ENCODE peak calls at places on chromosomes 13 and 19, in ten cellular contexts. One of them, this sample, is unnamed.
A peak's percentile ranks its signal among the peaks of the same experiment; 100 is the strongest.

GRCh38 chr19:36418287-36419001 is at the start of gene ZFP82:
- DNase-seq in NT2/D1: peak; percentile 71
- DNase-seq in fibroblast of pulmonary artery: peak; percentile 85
- DNase-seq in cardiac fibroblast: peak; percentile 87
- DNase-seq in mucosa of descending colon: peak; percentile 83
- DNase-seq in cardiac muscle cell: peak; percentile 93
- DNase-seq in GM23338: peak; percentile 95
- DNase-seq in astrocyte: peak; percentile 68
- DNase-seq in body of pancreas: peak; percentile 61
- DNase-seq in adipocyte: peak; percentile 84
- DNase-seq in this sample: peak; percentile 71

GRCh38 chr19:2273356-2274184 is 8.4 kb downstream of the PEAK3 start:
- DNase-seq in mucosa of descending colon: peak; percentile 92
- DNase-seq in fibroblast of pulmonary artery: peak; percentile 65
- DNase-seq in cardiac fibroblast: peak; percentile 81
- DNase-seq in adipocyte: peak; percentile 82
- DNase-seq in body of pancreas: peak; percentile 81
- DNase-seq in NT2/D1: peak; percentile 80
- DNase-seq in GM23338: peak; percentile 96
- DNase-seq in astrocyte: peak; percentile 38
- DNase-seq in cardiac muscle cell: peak; percentile 86
- DNase-seq in this sample: peak; percentile 65

GRCh38 chr19:29840066-29840950 is 28.5 kb downstream of the CCNE1 start:
- DNase-seq in GM23338: no peak
- DNase-seq in mucosa of descending colon: no peak
- DNase-seq in body of pancreas: no peak
- DNase-seq in NT2/D1: no peak
- DNase-seq in cardiac muscle cell: no peak
- DNase-seq in adipocyte: no peak
- DNase-seq in cardiac fibroblast: no peak
- DNase-seq in fibroblast of pulmonary artery: no peak
- DNase-seq in astrocyte: no peak
- DNase-seq in this sample: peak; percentile 15

GRCh38 chr13:20503088-20504083 is 22.3 kb downstream of the CRYL1 start:
- DNase-seq in cardiac muscle cell: no peak
- DNase-seq in cardiac fibroblast: no peak
- DNase-seq in body of pancreas: no peak
- DNase-seq in NT2/D1: no peak
- DNase-seq in mucosa of descending colon: no peak
- DNase-seq in fibroblast of pulmonary artery: no peak
- DNase-seq in GM23338: no peak
- DNase-seq in astrocyte: no peak
- DNase-seq in adipocyte: no peak
- DNase-seq in this sample: no peak

GRCh38 chr19:11092181-11092538 is 2.9 kb downstream of the LDLR start:
- DNase-seq in fibroblast of pulmonary artery: peak; percentile 84
- DNase-seq in body of pancreas: peak; percentile 40
- DNase-seq in mucosa of descending colon: no peak
- DNase-seq in GM23338: no peak
- DNase-seq in cardiac fibroblast: peak; percentile 74
- DNase-seq in cardiac muscle cell: no peak
- DNase-seq in astrocyte: peak; percentile 65
- DNase-seq in NT2/D1: no peak
- DNase-seq in adipocyte: peak; percentile 74
- DNase-seq in this sample: no peak

GRCh38 chr13:103102482-103102881 is 36.3 kb upstream of the SLC10A2 start:
- DNase-seq in fibroblast of pulmonary artery: no peak
- DNase-seq in cardiac muscle cell: no peak
- DNase-seq in mucosa of descending colon: no peak
- DNase-seq in body of pancreas: no peak
- DNase-seq in astrocyte: no peak
- DNase-seq in adipocyte: no peak
- DNase-seq in cardiac fibroblast: no peak
- DNase-seq in NT2/D1: no peak
- DNase-seq in GM23338: peak; percentile 51
- DNase-seq in this sample: no peak

GRCh38 chr13:48268019-48268418 is 35.0 kb downstream of the ITM2B start:
- DNase-seq in adipocyte: no peak
- DNase-seq in cardiac fibroblast: no peak
- DNase-seq in mucosa of descending colon: no peak
- DNase-seq in astrocyte: no peak
- DNase-seq in GM23338: no peak
- DNase-seq in cardiac muscle cell: no peak
- DNase-seq in NT2/D1: no peak
- DNase-seq in fibroblast of pulmonary artery: no peak
- DNase-seq in body of pancreas: no peak
- DNase-seq in this sample: no peak

GRCh38 chr19:3370728-3371591 is 4.6 kb downstream of the NFIC start:
- DNase-seq in adipocyte: no peak
- DNase-seq in body of pancreas: no peak
- DNase-seq in fibroblast of pulmonary artery: no peak
- DNase-seq in mucosa of descending colon: no peak
- DNase-seq in cardiac muscle cell: no peak
- DNase-seq in astrocyte: no peak
- DNase-seq in cardiac fibroblast: no peak
- DNase-seq in GM23338: no peak
- DNase-seq in NT2/D1: no peak
- DNase-seq in this sample: no peak

GRCh38 chr19:41913476-41914190 is 14.6 kb downstream of the ERFL start:
- DNase-seq in fibroblast of pulmonary artery: no peak
- DNase-seq in mucosa of descending colon: no peak
- DNase-seq in body of pancreas: no peak
- DNase-seq in NT2/D1: no peak
- DNase-seq in cardiac fibroblast: no peak
- DNase-seq in astrocyte: no peak
- DNase-seq in cardiac muscle cell: no peak
- DNase-seq in adipocyte: no peak
- DNase-seq in GM23338: peak; percentile 74
- DNase-seq in this sample: no peak

GRCh38 chr19:41916033-41916424 is 12.2 kb downstream of the ERFL start:
- DNase-seq in body of pancreas: no peak
- DNase-seq in mucosa of descending colon: no peak
- DNase-seq in cardiac fibroblast: no peak
- DNase-seq in NT2/D1: no peak
- DNase-seq in GM23338: no peak
- DNase-seq in adipocyte: no peak
- DNase-seq in fibroblast of pulmonary artery: no peak
- DNase-seq in astrocyte: no peak
- DNase-seq in cardiac muscle cell: no peak
- DNase-seq in this sample: no peak

GRCh38 chr19:41914191-41914834 is 13.9 kb downstream of the ERFL start:
- DNase-seq in cardiac fibroblast: no peak
- DNase-seq in GM23338: no peak
- DNase-seq in adipocyte: no peak
- DNase-seq in NT2/D1: no peak
- DNase-seq in astrocyte: no peak
- DNase-seq in body of pancreas: no peak
- DNase-seq in mucosa of descending colon: no peak
- DNase-seq in cardiac muscle cell: no peak
- DNase-seq in fibroblast of pulmonary artery: no peak
- DNase-seq in this sample: no peak

GRCh38 chr19:41915248-41916032 is 12.8 kb downstream of the ERFL start:
- DNase-seq in GM23338: no peak
- DNase-seq in astrocyte: no peak
- DNase-seq in mucosa of descending colon: no peak
- DNase-seq in adipocyte: no peak
- DNase-seq in cardiac muscle cell: no peak
- DNase-seq in body of pancreas: no peak
- DNase-seq in NT2/D1: no peak
- DNase-seq in cardiac fibroblast: no peak
- DNase-seq in fibroblast of pulmonary artery: no peak
- DNase-seq in this sample: no peak

GRCh38 chr19:41914906-41915247 is 13.4 kb downstream of the ERFL start:
- DNase-seq in cardiac muscle cell: no peak
- DNase-seq in cardiac fibroblast: no peak
- DNase-seq in NT2/D1: no peak
- DNase-seq in fibroblast of pulmonary artery: no peak
- DNase-seq in astrocyte: no peak
- DNase-seq in mucosa of descending colon: no peak
- DNase-seq in body of pancreas: no peak
- DNase-seq in adipocyte: peak; percentile 32
- DNase-seq in GM23338: peak; percentile 45
- DNase-seq in this sample: no peak
- H3K4me3 ChIP-seq in cardiac muscle cell: no peak overlapping the region
- H3K4me3 ChIP-seq in cardiac fibroblast: no peak overlapping the region
- H3K4me3 ChIP-seq in NT2/D1: no peak overlapping the region
- H3K4me3 ChIP-seq in fibroblast of pulmonary artery: no peak overlapping the region
- H3K4me3 ChIP-seq in astrocyte: no peak overlapping the region
- H3K4me3 ChIP-seq in mucosa of descending colon: no peak overlapping the region
- H3K4me3 ChIP-seq in body of pancreas: no peak overlapping the region
- H3K4me3 ChIP-seq in adipocyte: no peak overlapping the region
- H3K4me3 ChIP-seq in GM23338: peak overlapping the region; percentile 43
- H3K4me3 ChIP-seq in this sample: no peak overlapping the region

GRCh38 chr13:50685491-50685890 is 158.0 kb downstream of the DLEU7 start:
- DNase-seq in fibroblast of pulmonary artery: peak; percentile 62
- DNase-seq in NT2/D1: no peak
- DNase-seq in cardiac fibroblast: peak; percentile 59
- DNase-seq in body of pancreas: peak; percentile 32
- DNase-seq in astrocyte: peak; percentile 37
- DNase-seq in GM23338: peak; percentile 44
- DNase-seq in cardiac muscle cell: peak; percentile 43
- DNase-seq in mucosa of descending colon: peak; percentile 43
- DNase-seq in adipocyte: peak; percentile 30
- DNase-seq in this sample: no peak
- H3K4me3 ChIP-seq in fibroblast of pulmonary artery: no peak overlapping the region
- H3K4me3 ChIP-seq in NT2/D1: no peak overlapping the region
- H3K4me3 ChIP-seq in cardiac fibroblast: no peak overlapping the region
- H3K4me3 ChIP-seq in body of pancreas: no peak overlapping the region
- H3K4me3 ChIP-seq in astrocyte: no peak overlapping the region
- H3K4me3 ChIP-seq in GM23338: no peak overlapping the region
- H3K4me3 ChIP-seq in cardiac muscle cell: no peak overlapping the region
- H3K4me3 ChIP-seq in mucosa of descending colon: no peak overlapping the region
- H3K4me3 ChIP-seq in adipocyte: no peak overlapping the region
- H3K4me3 ChIP-seq in this sample: no peak overlapping the region

GRCh38 chr19:5805465-5806132 is 732 bp downstream of the NRTN start:
- DNase-seq in GM23338: peak; percentile 97
- DNase-seq in fibroblast of pulmonary artery: peak; percentile 36
- DNase-seq in mucosa of descending colon: peak; percentile 87
- DNase-seq in cardiac fibroblast: peak; percentile 59
- DNase-seq in NT2/D1: peak; percentile 72
- DNase-seq in adipocyte: peak; percentile 84
- DNase-seq in cardiac muscle cell: peak; percentile 93
- DNase-seq in body of pancreas: peak; percentile 90
- DNase-seq in astrocyte: no peak
- DNase-seq in this sample: peak; percentile 36

GRCh38 chr19:5804516-5805464 is at the start of gene NRTN:
- DNase-seq in mucosa of descending colon: peak; percentile 74
- DNase-seq in fibroblast of pulmonary artery: no peak
- DNase-seq in GM23338: peak; percentile 75
- DNase-seq in cardiac fibroblast: no peak
- DNase-seq in cardiac muscle cell: peak; percentile 71
- DNase-seq in adipocyte: peak; percentile 8
- DNase-seq in NT2/D1: no peak
- DNase-seq in body of pancreas: peak; percentile 70
- DNase-seq in astrocyte: no peak
- DNase-seq in this sample: no peak

GRCh38 chr19:5808120-5808816 is 3.4 kb downstream of the NRTN start:
- DNase-seq in NT2/D1: no peak
- DNase-seq in fibroblast of pulmonary artery: no peak
- DNase-seq in cardiac fibroblast: no peak
- DNase-seq in cardiac muscle cell: no peak
- DNase-seq in adipocyte: no peak
- DNase-seq in astrocyte: no peak
- DNase-seq in mucosa of descending colon: no peak
- DNase-seq in GM23338: no peak
- DNase-seq in body of pancreas: peak; percentile 22
- DNase-seq in this sample: no peak

GRCh38 chr19:5806905-5807304 is 2.0 kb downstream of the NRTN start:
- DNase-seq in NT2/D1: no peak
- DNase-seq in astrocyte: no peak
- DNase-seq in body of pancreas: no peak
- DNase-seq in GM23338: no peak
- DNase-seq in cardiac fibroblast: no peak
- DNase-seq in adipocyte: no peak
- DNase-seq in cardiac muscle cell: no peak
- DNase-seq in fibroblast of pulmonary artery: no peak
- DNase-seq in mucosa of descending colon: no peak
- DNase-seq in this sample: no peak

DNA sequence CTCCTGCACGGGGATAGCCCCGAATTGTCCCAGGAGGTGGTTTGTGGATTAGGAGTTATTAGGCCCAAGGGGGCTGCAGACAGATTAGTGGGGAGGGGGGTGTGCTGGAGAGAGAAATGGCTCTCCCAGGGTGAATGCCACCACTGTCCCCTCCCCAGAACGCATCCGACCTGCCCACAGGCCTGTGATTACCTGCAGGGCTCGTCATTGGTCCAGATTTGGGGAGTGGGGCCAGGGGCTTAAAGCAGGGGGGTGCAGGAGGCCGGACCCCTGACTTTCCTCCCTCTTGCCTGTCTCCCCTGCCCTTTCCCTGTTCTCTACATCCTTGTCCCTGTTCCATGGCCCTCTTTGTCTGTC is 1.2 kb downstream of the NRTN start:
- DNase-seq in astrocyte: no peak
- DNase-seq in cardiac fibroblast: no peak
- DNase-seq in fibroblast of pulmonary artery: no peak
- DNase-seq in cardiac muscle cell: no peak
- DNase-seq in GM23338: no peak
- DNase-seq in mucosa of descending colon: no peak
- DNase-seq in NT2/D1: no peak
- DNase-seq in body of pancreas: no peak
- DNase-seq in adipocyte: no peak
- DNase-seq in this sample: no peak
- H3K4me3 ChIP-seq in astrocyte: no peak overlapping the region
- H3K4me3 ChIP-seq in cardiac fibroblast: no peak overlapping the region
- H3K4me3 ChIP-seq in fibroblast of pulmonary artery: no peak overlapping the region
- H3K4me3 ChIP-seq in cardiac muscle cell: peak overlapping the region; percentile 53
- H3K4me3 ChIP-seq in GM23338: peak overlapping the region; percentile 57
- H3K4me3 ChIP-seq in mucosa of descending colon: no peak overlapping the region
- H3K4me3 ChIP-seq in NT2/D1: peak overlapping the region; percentile 53
- H3K4me3 ChIP-seq in body of pancreas: no peak overlapping the region
- H3K4me3 ChIP-seq in adipocyte: no peak overlapping the region
- H3K4me3 ChIP-seq in this sample: no peak overlapping the region

GRCh38 chr19:16896098-16896912 is 7.5 kb downstream of the F2RL3 start:
- DNase-seq in adipocyte: peak; percentile 12
- DNase-seq in GM23338: peak; percentile 63
- DNase-seq in NT2/D1: no peak
- DNase-seq in body of pancreas: peak; percentile 24
- DNase-seq in cardiac fibroblast: no peak
- DNase-seq in cardiac muscle cell: peak; percentile 57
- DNase-seq in mucosa of descending colon: peak; percentile 67
- DNase-seq in fibroblast of pulmonary artery: no peak
- DNase-seq in astrocyte: no peak
- DNase-seq in this sample: peak; percentile 55

GRCh38 chr19:16894080-16894479 is 5.3 kb downstream of the F2RL3 start:
- DNase-seq in astrocyte: no peak
- DNase-seq in NT2/D1: no peak
- DNase-seq in cardiac fibroblast: no peak
- DNase-seq in fibroblast of pulmonary artery: no peak
- DNase-seq in cardiac muscle cell: no peak
- DNase-seq in mucosa of descending colon: no peak
- DNase-seq in adipocyte: no peak
- DNase-seq in GM23338: no peak
- DNase-seq in body of pancreas: no peak
- DNase-seq in this sample: no peak

GRCh38 chr19:16893686-16893990 is 4.8 kb downstream of the F2RL3 start:
- DNase-seq in NT2/D1: no peak
- DNase-seq in cardiac fibroblast: no peak
- DNase-seq in mucosa of descending colon: no peak
- DNase-seq in astrocyte: no peak
- DNase-seq in GM23338: no peak
- DNase-seq in fibroblast of pulmonary artery: no peak
- DNase-seq in adipocyte: no peak
- DNase-seq in cardiac muscle cell: no peak
- DNase-seq in body of pancreas: no peak
- DNase-seq in this sample: no peak

GRCh38 chr19:16896913-16897571 is 8.2 kb downstream of the F2RL3 start:
- DNase-seq in astrocyte: peak; percentile 84
- DNase-seq in NT2/D1: peak; percentile 83
- DNase-seq in adipocyte: peak; percentile 96
- DNase-seq in cardiac fibroblast: peak; percentile 98
- DNase-seq in fibroblast of pulmonary artery: peak; percentile 97
- DNase-seq in body of pancreas: peak; percentile 94
- DNase-seq in cardiac muscle cell: peak; percentile 97
- DNase-seq in GM23338: peak; percentile 97
- DNase-seq in mucosa of descending colon: peak; percentile 96
- DNase-seq in this sample: peak; percentile 96

GRCh38 chr19:16895467-16896097 is 6.8 kb downstream of the F2RL3 start:
- DNase-seq in fibroblast of pulmonary artery: peak; percentile 31
- DNase-seq in cardiac muscle cell: peak; percentile 38
- DNase-seq in NT2/D1: no peak
- DNase-seq in body of pancreas: no peak
- DNase-seq in GM23338: no peak
- DNase-seq in mucosa of descending colon: no peak
- DNase-seq in cardiac fibroblast: peak; percentile 23
- DNase-seq in adipocyte: peak; percentile 38
- DNase-seq in astrocyte: no peak
- DNase-seq in this sample: peak; percentile 77
- H3K4me3 ChIP-seq in fibroblast of pulmonary artery: peak overlapping the region; percentile 59
- H3K4me3 ChIP-seq in cardiac muscle cell: peak overlapping the region; percentile 97
- H3K4me3 ChIP-seq in NT2/D1: peak overlapping the region; percentile 57
- H3K4me3 ChIP-seq in body of pancreas: no peak overlapping the region
- H3K4me3 ChIP-seq in GM23338: peak overlapping the region; percentile 91
- H3K4me3 ChIP-seq in mucosa of descending colon: no peak overlapping the region
- H3K4me3 ChIP-seq in cardiac fibroblast: no peak overlapping the region
- H3K4me3 ChIP-seq in adipocyte: no peak overlapping the region
- H3K4me3 ChIP-seq in astrocyte: no peak overlapping the region
- H3K4me3 ChIP-seq in this sample: peak overlapping the region; percentile 45

This sample was measured in ovary.